ENCODE peak calls at places on chromosomes 7 and 10, in eight cellular contexts. One of them, this sample, is unnamed.
A peak's percentile ranks its signal among the peaks of the same experiment; 100 is the strongest.

GRCh38 chr10:121900443-121901174 is 27.2 kb downstream of the ATE1 start:
- DNase-seq in brain microvascular endothelial cell: peak; percentile 46
- DNase-seq in WERI-Rb-1: no peak
- DNase-seq in RWPE1: peak; percentile 67
- DNase-seq in CD8-positive, alpha-beta T cell: peak; percentile 9
- DNase-seq in glutamatergic neuron: no peak
- DNase-seq in heart right ventricle: no peak
- DNase-seq in AG09309: no peak
- DNase-seq in this sample: no peak

GRCh38 chr7:23167691-23168090 is 14.2 kb upstream of the NUP42 start:
- DNase-seq in brain microvascular endothelial cell: no peak
- DNase-seq in WERI-Rb-1: no peak
- DNase-seq in RWPE1: no peak
- DNase-seq in CD8-positive, alpha-beta T cell: no peak
- DNase-seq in glutamatergic neuron: no peak
- DNase-seq in heart right ventricle: no peak
- DNase-seq in AG09309: no peak
- DNase-seq in this sample: no peak

GRCh38 chr10:3091346-3091787 is 24.0 kb downstream of the PFKP start:
- DNase-seq in brain microvascular endothelial cell: peak; percentile 95
- DNase-seq in WERI-Rb-1: no peak
- DNase-seq in RWPE1: peak; percentile 42
- DNase-seq in CD8-positive, alpha-beta T cell: no peak
- DNase-seq in glutamatergic neuron: no peak
- DNase-seq in heart right ventricle: no peak
- DNase-seq in AG09309: peak; percentile 64
- DNase-seq in this sample: no peak

GRCh38 chr7:44058759-44059218 is 6.6 kb downstream of the PGAM2 start:
- DNase-seq in brain microvascular endothelial cell: no peak
- DNase-seq in WERI-Rb-1: no peak
- DNase-seq in RWPE1: no peak
- DNase-seq in CD8-positive, alpha-beta T cell: no peak
- DNase-seq in glutamatergic neuron: no peak
- DNase-seq in heart right ventricle: no peak
- DNase-seq in AG09309: no peak
- DNase-seq in this sample: no peak

GRCh38 chr7:94391716-94392390 is 2.8 kb upstream of the COL1A2 start:
- DNase-seq in brain microvascular endothelial cell: peak; percentile 81
- DNase-seq in WERI-Rb-1: no peak
- DNase-seq in RWPE1: no peak
- DNase-seq in CD8-positive, alpha-beta T cell: no peak
- DNase-seq in glutamatergic neuron: no peak
- DNase-seq in heart right ventricle: no peak
- DNase-seq in AG09309: no peak
- DNase-seq in this sample: no peak

GRCh38 chr10:63213489-63213888 is 80.4 kb downstream of the NRBF2 start:
- DNase-seq in brain microvascular endothelial cell: no peak
- DNase-seq in WERI-Rb-1: no peak
- DNase-seq in RWPE1: no peak
- DNase-seq in CD8-positive, alpha-beta T cell: no peak
- DNase-seq in glutamatergic neuron: no peak
- DNase-seq in heart right ventricle: no peak
- DNase-seq in AG09309: no peak
- DNase-seq in this sample: no peak

GRCh38 chr10:130485958-130486680 is 349.9 kb downstream of the GLRX3 start:
- DNase-seq in brain microvascular endothelial cell: no peak
- DNase-seq in WERI-Rb-1: no peak
- DNase-seq in RWPE1: no peak
- DNase-seq in CD8-positive, alpha-beta T cell: no peak
- DNase-seq in glutamatergic neuron: no peak
- DNase-seq in heart right ventricle: no peak
- DNase-seq in AG09309: no peak
- DNase-seq in this sample: no peak

GRCh38 chr7:6290345-6290744 is 17.9 kb upstream of the CYTH3 start:
- DNase-seq in brain microvascular endothelial cell: no peak
- DNase-seq in WERI-Rb-1: no peak
- DNase-seq in RWPE1: no peak
- DNase-seq in CD8-positive, alpha-beta T cell: no peak
- DNase-seq in glutamatergic neuron: no peak
- DNase-seq in heart right ventricle: no peak
- DNase-seq in AG09309: no peak
- DNase-seq in this sample: no peak

GRCh38 chr10:31004611-31005193 is 27.0 kb downstream of the ZNF438 start:
- DNase-seq in brain microvascular endothelial cell: peak; percentile 73
- DNase-seq in WERI-Rb-1: no peak
- DNase-seq in RWPE1: no peak
- DNase-seq in CD8-positive, alpha-beta T cell: no peak
- DNase-seq in glutamatergic neuron: no peak
- DNase-seq in heart right ventricle: no peak
- DNase-seq in AG09309: peak; percentile 71
- DNase-seq in this sample: no peak

GRCh38 chr7:5636914-5637313 is 144.5 kb downstream of the RNF216 start:
- DNase-seq in brain microvascular endothelial cell: peak; percentile 91
- DNase-seq in WERI-Rb-1: no peak
- DNase-seq in RWPE1: peak; percentile 63
- DNase-seq in CD8-positive, alpha-beta T cell: no peak
- DNase-seq in glutamatergic neuron: no peak
- DNase-seq in heart right ventricle: peak; percentile 54
- DNase-seq in AG09309: peak; percentile 52
- DNase-seq in this sample: no peak

GRCh38 chr7:22694597-22695207 is 32.3 kb upstream of the IL6 start:
- DNase-seq in brain microvascular endothelial cell: no peak
- DNase-seq in WERI-Rb-1: no peak
- DNase-seq in RWPE1: no peak
- DNase-seq in CD8-positive, alpha-beta T cell: no peak
- DNase-seq in glutamatergic neuron: no peak
- DNase-seq in heart right ventricle: no peak
- DNase-seq in AG09309: no peak
- DNase-seq in this sample: no peak

GRCh38 chr10:1058017-1058416 is 1.8 kb downstream of the WDR37 start:
- DNase-seq in brain microvascular endothelial cell: no peak
- DNase-seq in WERI-Rb-1: no peak
- DNase-seq in RWPE1: no peak
- DNase-seq in CD8-positive, alpha-beta T cell: no peak
- DNase-seq in glutamatergic neuron: no peak
- DNase-seq in heart right ventricle: peak; percentile 36
- DNase-seq in AG09309: no peak
- DNase-seq in this sample: no peak

GRCh38 chr7:27476493-27476892 is 186.2 kb downstream of the HIBADH start:
- DNase-seq in brain microvascular endothelial cell: no peak
- DNase-seq in WERI-Rb-1: no peak
- DNase-seq in RWPE1: no peak
- DNase-seq in CD8-positive, alpha-beta T cell: no peak
- DNase-seq in glutamatergic neuron: no peak
- DNase-seq in heart right ventricle: no peak
- DNase-seq in AG09309: no peak
- DNase-seq in this sample: no peak

GRCh38 chr10:24603333-24603732 is 120.4 kb downstream of the ARHGAP21 start:
- DNase-seq in brain microvascular endothelial cell: peak; percentile 48
- DNase-seq in WERI-Rb-1: no peak
- DNase-seq in RWPE1: peak; percentile 10
- DNase-seq in CD8-positive, alpha-beta T cell: no peak
- DNase-seq in glutamatergic neuron: no peak
- DNase-seq in heart right ventricle: no peak
- DNase-seq in AG09309: no peak
- DNase-seq in this sample: no peak

GRCh38 chr10:112232670-112233069 is 49.1 kb upstream of the GPAM start:
- DNase-seq in brain microvascular endothelial cell: no peak
- DNase-seq in WERI-Rb-1: no peak
- DNase-seq in RWPE1: no peak
- DNase-seq in CD8-positive, alpha-beta T cell: no peak
- DNase-seq in glutamatergic neuron: no peak
- DNase-seq in heart right ventricle: no peak
- DNase-seq in AG09309: no peak
- DNase-seq in this sample: no peak

GRCh38 chr10:88893611-88894010 is 13.6 kb downstream of the STAMBPL1 start:
- DNase-seq in brain microvascular endothelial cell: no peak
- DNase-seq in WERI-Rb-1: no peak
- DNase-seq in RWPE1: no peak
- DNase-seq in CD8-positive, alpha-beta T cell: no peak
- DNase-seq in glutamatergic neuron: no peak
- DNase-seq in heart right ventricle: no peak
- DNase-seq in AG09309: peak; percentile 44
- DNase-seq in this sample: no peak

GRCh38 chr10:101867931-101868330 is 24.3 kb upstream of the KCNIP2 start:
- DNase-seq in brain microvascular endothelial cell: no peak
- DNase-seq in WERI-Rb-1: no peak
- DNase-seq in RWPE1: no peak
- DNase-seq in CD8-positive, alpha-beta T cell: no peak
- DNase-seq in glutamatergic neuron: no peak
- DNase-seq in heart right ventricle: no peak
- DNase-seq in AG09309: no peak
- DNase-seq in this sample: no peak

GRCh38 chr10:74297389-74298080 is 146.5 kb downstream of the ADK start:
- DNase-seq in brain microvascular endothelial cell: no peak
- DNase-seq in WERI-Rb-1: no peak
- DNase-seq in RWPE1: no peak
- DNase-seq in CD8-positive, alpha-beta T cell: no peak
- DNase-seq in glutamatergic neuron: no peak
- DNase-seq in heart right ventricle: no peak
- DNase-seq in AG09309: no peak
- DNase-seq in this sample: no peak

GRCh38 chr7:1004018-1004880 is 21.3 kb downstream of the CYP2W1 start:
- DNase-seq in brain microvascular endothelial cell: no peak
- DNase-seq in WERI-Rb-1: no peak
- DNase-seq in RWPE1: no peak
- DNase-seq in CD8-positive, alpha-beta T cell: no peak
- DNase-seq in glutamatergic neuron: peak; percentile 35
- DNase-seq in heart right ventricle: no peak
- DNase-seq in AG09309: no peak
- DNase-seq in this sample: no peak

DNA sequence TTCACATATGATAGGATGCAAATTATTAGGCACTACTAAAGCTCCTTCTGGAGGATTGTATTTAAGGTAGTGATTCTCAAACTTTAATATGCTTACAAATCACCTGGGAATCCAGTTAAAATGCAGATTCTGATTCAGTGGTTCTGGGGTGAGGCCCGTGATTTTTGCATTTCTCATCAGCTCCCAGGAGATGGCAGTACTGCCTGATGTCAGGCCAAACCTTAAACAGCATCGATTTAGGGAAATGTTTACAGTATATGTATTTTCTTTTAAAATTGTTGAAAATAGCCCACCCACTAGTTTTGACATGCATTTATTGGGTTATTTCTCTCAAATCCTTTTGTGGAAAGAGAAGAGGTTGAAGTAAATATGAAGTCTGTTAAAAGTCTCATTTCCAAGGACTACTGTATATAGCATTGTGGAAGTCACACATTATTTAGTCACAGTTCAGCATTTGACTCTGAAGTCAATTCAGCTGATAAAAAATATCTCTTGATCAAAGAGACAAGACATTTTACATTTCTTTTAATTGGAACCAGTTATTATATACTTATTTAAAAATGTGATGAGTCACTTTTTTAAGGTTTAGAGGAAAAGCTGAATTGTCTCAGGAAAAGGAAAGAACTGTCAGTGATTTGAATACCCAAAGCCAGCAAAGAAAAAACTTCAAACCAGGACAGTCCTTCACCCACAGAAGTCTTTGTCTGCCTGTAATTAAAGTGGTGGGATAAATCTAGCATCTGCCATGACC is 21.2 kb upstream of the HBP1 start:
- DNase-seq in brain microvascular endothelial cell: peak; percentile 32
- DNase-seq in WERI-Rb-1: peak; percentile 21
- DNase-seq in RWPE1: peak; percentile 39
- DNase-seq in CD8-positive, alpha-beta T cell: peak; percentile 34
- DNase-seq in glutamatergic neuron: peak; percentile 25
- DNase-seq in heart right ventricle: no peak
- DNase-seq in AG09309: no peak
- DNase-seq in this sample: no peak
- TF ChIP-seq CTCF in brain microvascular endothelial cell: peak; percentile 82
- TF ChIP-seq CTCF in WERI-Rb-1: peak; percentile 44
- TF ChIP-seq CTCF in RWPE1: peak; percentile 92
- TF ChIP-seq CTCF in CD8-positive, alpha-beta T cell: peak; percentile 82
- TF ChIP-seq CTCF in glutamatergic neuron: peak; percentile 47
- TF ChIP-seq CTCF in heart right ventricle: peak; percentile 57
- TF ChIP-seq CTCF in AG09309: peak; percentile 73
- TF ChIP-seq CTCF in this sample: peak; percentile 61

DNA sequence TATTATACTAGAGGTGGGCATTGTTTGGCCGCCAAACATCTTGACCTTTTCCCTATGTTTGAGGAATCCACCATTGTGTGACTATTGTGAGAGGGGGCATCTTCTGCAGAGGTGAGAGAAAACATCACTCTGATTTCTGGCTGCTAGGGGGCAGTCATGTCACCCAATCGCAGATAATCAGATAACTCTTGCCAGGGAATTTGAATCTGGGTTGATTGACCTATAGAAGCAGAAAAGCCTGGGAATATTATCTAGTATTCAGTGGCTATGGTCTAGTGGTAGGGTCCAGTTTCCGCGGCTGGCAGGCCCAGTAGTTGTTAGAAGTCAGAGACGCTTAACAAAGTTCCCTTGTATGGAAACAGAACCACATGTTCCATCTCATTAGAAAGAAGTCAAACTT is 808.5 kb downstream of the PHTF2 start:
- DNase-seq in brain microvascular endothelial cell: peak; percentile 15
- DNase-seq in WERI-Rb-1: peak; percentile 27
- DNase-seq in RWPE1: no peak
- DNase-seq in CD8-positive, alpha-beta T cell: no peak
- DNase-seq in glutamatergic neuron: peak; percentile 25
- DNase-seq in heart right ventricle: no peak
- DNase-seq in AG09309: no peak
- DNase-seq in this sample: no peak
- TF ChIP-seq CTCF in brain microvascular endothelial cell: peak; percentile 72
- TF ChIP-seq CTCF in WERI-Rb-1: peak; percentile 65
- TF ChIP-seq CTCF in RWPE1: no peak
- TF ChIP-seq CTCF in CD8-positive, alpha-beta T cell: no peak
- TF ChIP-seq CTCF in glutamatergic neuron: peak; percentile 56
- TF ChIP-seq CTCF in heart right ventricle: no peak
- TF ChIP-seq CTCF in AG09309: peak; percentile 14
- TF ChIP-seq CTCF in this sample: peak; percentile 33

GRCh38 chr7:130086938-130087337 is 16.6 kb downstream of the KLHDC10 start:
- DNase-seq in brain microvascular endothelial cell: no peak
- DNase-seq in WERI-Rb-1: no peak
- DNase-seq in RWPE1: no peak
- DNase-seq in CD8-positive, alpha-beta T cell: no peak
- DNase-seq in glutamatergic neuron: no peak
- DNase-seq in heart right ventricle: no peak
- DNase-seq in AG09309: no peak
- DNase-seq in this sample: no peak
- TF ChIP-seq CTCF in brain microvascular endothelial cell: no peak
- TF ChIP-seq CTCF in WERI-Rb-1: no peak
- TF ChIP-seq CTCF in RWPE1: no peak
- TF ChIP-seq CTCF in CD8-positive, alpha-beta T cell: no peak
- TF ChIP-seq CTCF in glutamatergic neuron: no peak
- TF ChIP-seq CTCF in heart right ventricle: no peak
- TF ChIP-seq CTCF in AG09309: no peak
- TF ChIP-seq CTCF in this sample: no peak

GRCh38 chr7:97470726-97471125 is 261.2 kb upstream of the TAC1 start:
- DNase-seq in brain microvascular endothelial cell: no peak
- DNase-seq in WERI-Rb-1: no peak
- DNase-seq in RWPE1: no peak
- DNase-seq in CD8-positive, alpha-beta T cell: no peak
- DNase-seq in glutamatergic neuron: no peak
- DNase-seq in heart right ventricle: no peak
- DNase-seq in AG09309: no peak
- DNase-seq in this sample: no peak

GRCh38 chr7:97466999-97467398 is 264.9 kb upstream of the TAC1 start:
- DNase-seq in brain microvascular endothelial cell: no peak
- DNase-seq in WERI-Rb-1: no peak
- DNase-seq in RWPE1: no peak
- DNase-seq in CD8-positive, alpha-beta T cell: no peak
- DNase-seq in glutamatergic neuron: no peak
- DNase-seq in heart right ventricle: no peak
- DNase-seq in AG09309: no peak
- DNase-seq in this sample: no peak

GRCh38 chr7:97468491-97468890 is 263.4 kb upstream of the TAC1 start:
- DNase-seq in brain microvascular endothelial cell: no peak
- DNase-seq in WERI-Rb-1: no peak
- DNase-seq in RWPE1: no peak
- DNase-seq in CD8-positive, alpha-beta T cell: no peak
- DNase-seq in glutamatergic neuron: no peak
- DNase-seq in heart right ventricle: no peak
- DNase-seq in AG09309: no peak
- DNase-seq in this sample: no peak

GRCh38 chr7:97471491-97471890 is 260.4 kb upstream of the TAC1 start:
- DNase-seq in brain microvascular endothelial cell: no peak
- DNase-seq in WERI-Rb-1: no peak
- DNase-seq in RWPE1: no peak
- DNase-seq in CD8-positive, alpha-beta T cell: no peak
- DNase-seq in glutamatergic neuron: no peak
- DNase-seq in heart right ventricle: no peak
- DNase-seq in AG09309: no peak
- DNase-seq in this sample: no peak
- TF ChIP-seq CTCF in brain microvascular endothelial cell: no peak
- TF ChIP-seq CTCF in WERI-Rb-1: no peak
- TF ChIP-seq CTCF in RWPE1: no peak
- TF ChIP-seq CTCF in CD8-positive, alpha-beta T cell: no peak
- TF ChIP-seq CTCF in glutamatergic neuron: no peak
- TF ChIP-seq CTCF in heart right ventricle: no peak
- TF ChIP-seq CTCF in AG09309: no peak
- TF ChIP-seq CTCF in this sample: no peak

This sample was measured in D721Med.